ENCODE peak calls at places on chromosomes 7 and 10, in seven cellular contexts. L is CD4-positive, CD25-positive, alpha-beta regulatory T cell; J is endodermal cell; D is RWPE2; B is small intestine; E is esophagus squamous epithelium; F is prostate gland. V is an unnamed sample.

GRCh38 chr7:81150951-81151361 is 232.1 kb upstream of the SEMA3C start:
- DNase-seq in D (no peak), E (no peak), F (no peak), J (no peak), L (no peak), B (no peak), V (no peak)

GRCh38 chr7:138089080-138089901 is 13.0 kb downstream of the AKR1D1 start:
- DNase-seq in B (no peak), E (no peak), L (no peak), J (no peak), D (no peak), F (no peak), V (no peak)

GRCh38 chr10:388661-389045 is 253.4 kb downstream of the ZMYND11 start:
- DNase-seq in D (no peak), J (no peak), B (no peak), L (no peak), E (no peak), F (no peak), V (no peak)

GRCh38 chr7:143974457-143974856 is 19.8 kb downstream of the OR2F1 start:
- DNase-seq in D (no peak), B (peak; percentile 94), J (no peak), F (peak; percentile 44), E (no peak), L (no peak), V (no peak)

GRCh38 chr7:117074378-117074777 is 121.1 kb downstream of the ST7 start:
- DNase-seq in F (no peak), D (no peak), J (peak; percentile 65), E (no peak), L (no peak), B (no peak), V (no peak)

GRCh38 chr10:76779163-76779820 is 858.3 kb downstream of the KCNMA1 start:
- DNase-seq in F (no peak), L (no peak), D (no peak), B (no peak), E (no peak), J (peak; percentile 70), V (no peak)

GRCh38 chr7:95545007-95545615 is 51.2 kb downstream of the PDK4 start:
- DNase-seq in D (no peak), J (peak; percentile 61), L (no peak), E (no peak), B (peak; percentile 92), F (peak; percentile 77), V (no peak)

GRCh38 chr7:28069788-28070187 is 110.8 kb downstream of the JAZF1 start:
- DNase-seq in F (no peak), B (no peak), J (no peak), L (no peak), E (no peak), D (no peak), V (no peak)

GRCh38 chr7:77800158-77800557 is 1.6 kb downstream of the PHTF2 start:
- DNase-seq in J (no peak), E (no peak), F (no peak), L (no peak), B (no peak), D (no peak), V (no peak)

GRCh38 chr7:32958046-32959025 is 1.1 kb downstream of the FKBP9 start:
- DNase-seq in B (peak; percentile 19), E (no peak), D (no peak), L (no peak), J (peak; percentile 59), F (peak; percentile 9), V (peak; percentile 67)

GRCh38 chr7:115015619-115016018 is 93.7 kb downstream of the MDFIC start:
- DNase-seq in L (no peak), J (no peak), B (no peak), D (no peak), E (no peak), F (no peak), V (no peak)

GRCh38 chr7:154792436-154793055 is 210.4 kb downstream of the PAXIP1 start:
- DNase-seq in F (no peak), E (no peak), D (no peak), L (no peak), J (no peak), B (no peak), V (no peak)

GRCh38 chr10:6669269-6669859 is 89.3 kb upstream of the PRKCQ start:
- DNase-seq in B (peak; percentile 28), L (no peak), E (no peak), F (no peak), D (no peak), J (peak; percentile 50), V (peak; percentile 46)

GRCh38 chr7:1095621-1096155 is 7.8 kb downstream of the GPER1 start:
- DNase-seq in D (no peak), L (no peak), E (no peak), B (no peak), F (no peak), J (no peak), V (no peak)

GRCh38 chr10:61503051-61503450 is 49.9 kb upstream of the TMEM26 start:
- DNase-seq in J (no peak), E (no peak), D (no peak), F (no peak), B (no peak), L (no peak), V (no peak)

GRCh38 chr10:127979017-127979416 is 72.1 kb downstream of the PTPRE start:
- DNase-seq in F (no peak), D (no peak), J (no peak), B (no peak), E (no peak), L (no peak), V (no peak)

GRCh38 chr7:98086231-98086855 is 20.3 kb upstream of the LMTK2 start:
- DNase-seq in B (peak; percentile 99), F (peak; percentile 92), L (no peak), E (no peak), D (peak; percentile 83), J (no peak), V (peak; percentile 93)

DNA sequence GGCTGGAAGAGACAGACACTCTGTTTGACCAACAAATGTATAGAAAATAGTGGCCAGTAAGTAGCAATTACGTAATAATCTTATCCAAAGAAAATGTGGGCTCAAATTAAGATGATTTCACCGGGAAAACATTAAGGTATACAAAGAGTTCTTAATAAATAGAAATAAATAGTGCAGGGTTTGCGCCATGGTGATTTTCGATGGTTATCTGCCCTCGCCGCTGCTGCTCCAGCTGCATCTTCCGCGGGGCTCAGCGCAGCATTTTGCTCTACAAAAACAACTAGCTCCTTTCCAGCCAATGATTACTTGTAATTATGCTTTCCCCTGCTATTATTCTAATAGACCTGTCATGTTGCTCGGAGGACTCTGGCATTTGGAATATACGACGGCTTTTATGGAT is 103.7 kb downstream of the BUB3 start:
- DNase-seq in L (no peak), D (no peak), B (no peak), E (no peak), F (no peak), J (no peak), V (no peak)
- H3K4me1 ChIP-seq in L (no peaks in the 10 kb centered on the region), D (no peaks in the 10 kb centered on the region), B (no peaks in the 10 kb centered on the region), E (no peaks in the 10 kb centered on the region), F (no peaks in the 10 kb centered on the region), J (no peaks in the 10 kb centered on the region), V (no peaks in the 10 kb centered on the region)

GRCh38 chr7:112162161-112163020 is 43.8 kb downstream of the DOCK4 start:
- DNase-seq in L (no peak), B (no peak), F (no peak), D (no peak), E (no peak), J (peak; percentile 92), V (no peak)

GRCh38 chr7:112161253-112162160 is 44.7 kb downstream of the DOCK4 start:
- DNase-seq in J (no peak), L (no peak), F (no peak), B (no peak), E (no peak), D (no peak), V (no peak)

GRCh38 chr7:112160771-112161150 is 45.4 kb downstream of the DOCK4 start:
- DNase-seq in B (no peak), L (no peak), E (no peak), J (no peak), F (peak; percentile 26), D (no peak), V (no peak)

GRCh38 chr7:112159346-112159745 is 46.9 kb downstream of the DOCK4 start:
- DNase-seq in J (no peak), L (no peak), B (no peak), E (no peak), F (no peak), D (no peak), V (no peak)

GRCh38 chr7:112160130-112160770 is 45.9 kb downstream of the DOCK4 start:
- DNase-seq in J (no peak), L (no peak), F (no peak), E (no peak), D (no peak), B (no peak), V (no peak)
- H3K4me3 ChIP-seq in J (peak overlapping the region; percentile 65), L (no peak overlapping the region), F (no peak overlapping the region), E (no peak overlapping the region), D (no peak overlapping the region), B (no peak overlapping the region), V (no peak overlapping the region)

GRCh38 chr10:125137601-125138438 is 22.5 kb downstream of the CTBP2 start:
- DNase-seq in J (no peak), F (no peak), B (peak; percentile 96), D (no peak), E (no peak), L (no peak), V (peak; percentile 82)
- H3K36me3 ChIP-seq in J (peaks cover 15% of the 10 kb centered on the region), F (no peaks in the 10 kb centered on the region), B (no peaks in the 10 kb centered on the region), D (peaks cover 74% of the 10 kb centered on the region), E (no peaks in the 10 kb centered on the region), L (no peaks in the 10 kb centered on the region), V (no peaks in the 10 kb centered on the region)

GRCh38 chr10:109895848-109896247 is 27.5 kb downstream of the XPNPEP1 start:
- DNase-seq in B (peak; percentile 38), L (no peak), J (peak; percentile 28), F (no peak), D (no peak), E (no peak), V (no peak)
- H3K4me1 ChIP-seq in B (peaks cover 30% of the 10 kb centered on the region), L (no peaks in the 10 kb centered on the region), J (no peaks in the 10 kb centered on the region), F (peaks cover 23% of the 10 kb centered on the region), D (peaks cover 14% of the 10 kb centered on the region), E (peaks cover 36% of the 10 kb centered on the region), V (peaks cover 13% of the 10 kb centered on the region)

DNA sequence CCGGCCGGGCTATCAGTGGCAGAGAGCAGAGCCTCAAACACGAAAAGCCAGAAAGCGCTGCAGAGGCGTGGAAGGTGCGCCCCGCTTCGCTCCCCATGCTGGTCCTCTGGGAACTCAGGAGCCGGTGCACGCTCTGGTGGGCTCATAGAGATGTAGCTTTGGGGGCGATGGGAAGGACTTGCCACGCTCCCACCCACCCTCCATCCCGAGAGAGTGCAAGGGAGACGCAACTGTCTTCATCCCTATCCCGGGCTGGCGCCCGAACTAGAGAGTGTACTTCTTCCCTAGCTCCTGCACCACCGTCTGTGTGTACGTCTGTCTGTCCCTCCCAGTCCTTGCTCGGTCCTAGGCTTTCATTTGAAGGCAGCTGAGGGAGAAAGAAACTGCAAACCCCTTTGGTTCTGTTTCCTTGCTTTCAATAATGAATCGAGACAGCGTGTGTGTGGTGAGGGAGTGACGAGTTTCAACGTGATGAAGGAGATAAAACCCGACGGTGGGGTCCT is 6.1 kb upstream of the EMX2 start:
- DNase-seq in J (peak; percentile 63), D (no peak), E (no peak), F (no peak), B (no peak), L (no peak), V (no peak)
- H3K4me3 ChIP-seq in J (no peak overlapping the region), D (no peak overlapping the region), E (no peak overlapping the region), F (no peak overlapping the region), B (no peak overlapping the region), L (no peak overlapping the region), V (no peak overlapping the region)

GRCh38 chr7:106602062-106602461 is 58.9 kb downstream of the CCDC71L start:
- DNase-seq in E (no peak), F (no peak), D (no peak), J (no peak), B (no peak), L (no peak), V (no peak)
- H3K36me3 ChIP-seq in E (no peaks in the 10 kb centered on the region), F (no peaks in the 10 kb centered on the region), D (no peaks in the 10 kb centered on the region), J (no peaks in the 10 kb centered on the region), B (no peaks in the 10 kb centered on the region), L (no peaks in the 10 kb centered on the region), V (no peaks in the 10 kb centered on the region)

GRCh38 chr7:127678947-127679346 is 27.0 kb downstream of the SND1 start:
- DNase-seq in D (no peak), F (no peak), L (no peak), J (no peak), B (no peak), E (no peak), V (no peak)
- H3K4me1 ChIP-seq in D (peaks cover 5% of the 10 kb centered on the region), F (no peaks in the 10 kb centered on the region), L (no peaks in the 10 kb centered on the region), J (peaks cover 7% of the 10 kb centered on the region), B (no peaks in the 10 kb centered on the region), E (no peaks in the 10 kb centered on the region), V (no peaks in the 10 kb centered on the region)

V was measured in mucosa of descending colon.